ENCODE peak calls at places on chromosomes 13 and 19, in ten cellular contexts. Q is Daoy, S is AG04450, P is WTC11, L is naive B cell, D is hypothalamus, U is T-cell, N is GM12865, B is NCI-H510A, A is activated gamma-delta T cell treated with Interleukin-2 at 50 U/mL for 16 hours. C is an unnamed sample.

GRCh38 chr13:38350114-38350617 is 515 bp downstream of the UFM1 start:
- DNase-seq in Q (peak; percentile 37), L (no peak), P (peak; percentile 42), D (peak; percentile 62), B (no peak), N (peak; percentile 67), S (no peak), U (peak; percentile 40), A (peak; percentile 29), C (peak; percentile 84)

GRCh38 chr13:114043421-114044053 is 69.7 kb upstream of the C13orf46 start:
- DNase-seq in U (no peak), N (peak; percentile 75), P (no peak), S (peak; percentile 65), A (no peak), Q (peak; percentile 97), D (no peak), B (no peak), L (no peak), C (no peak)

GRCh38 chr13:46748300-46748699 is 48.7 kb downstream of the ESD start:
- DNase-seq in B (no peak), U (no peak), P (no peak), A (no peak), N (no peak), Q (no peak), L (no peak), S (no peak), D (no peak), C (no peak)

GRCh38 chr19:18440421-18440877 is 2.5 kb upstream of the ISYNA1 start:
- DNase-seq in S (no peak), N (peak; percentile 59), P (peak; percentile 62), D (no peak), U (no peak), Q (no peak), A (no peak), L (no peak), B (peak; percentile 45), C (no peak)

GRCh38 chr13:35514801-35515502 is 38.5 kb upstream of the MAB21L1 start:
- DNase-seq in B (no peak), A (no peak), Q (no peak), U (no peak), L (no peak), P (no peak), D (no peak), N (no peak), S (no peak), C (no peak)

GRCh38 chr19:38252935-38253691 is 3.1 kb downstream of the PPP1R14A start:
- DNase-seq in L (peak; percentile 55), Q (no peak), B (no peak), D (peak; percentile 69), U (no peak), P (peak; percentile 25), N (no peak), A (no peak), S (no peak), C (no peak)

GRCh38 chr13:21673592-21674270 is 2.9 kb downstream of the FGF9 start:
- DNase-seq in N (peak; percentile 51), U (no peak), B (no peak), P (peak; percentile 63), L (peak; percentile 54), S (no peak), A (peak; percentile 32), D (peak; percentile 18), Q (peak; percentile 63), C (no peak)

GRCh38 chr13:79749985-79750551 is 269.1 kb downstream of the NDFIP2 start:
- DNase-seq in U (no peak), Q (peak; percentile 81), A (no peak), B (no peak), N (no peak), S (peak; percentile 88), L (no peak), P (peak; percentile 30), D (no peak), C (peak; percentile 47)

GRCh38 chr19:55172741-55173140 is 6.3 kb upstream of the DNAAF3 start:
- DNase-seq in P (no peak), N (no peak), B (no peak), S (no peak), D (no peak), L (no peak), A (no peak), U (no peak), Q (peak; percentile 66), C (no peak)